ENCODE peak calls at places on chromosomes 5 and 9, in eight cellular contexts. U, B, V, C, F, D, Y and Z are unnamed samples.
A peak's percentile ranks its signal among the peaks of the same experiment; 100 is the strongest.

GRCh38 chr5:150525781-150526180 is 17.9 kb downstream of the NDST1 start:
- DNase-seq in Y (no peak), V (no peak), B (no peak), F (no peak), U (no peak), C (no peak), D (no peak), Z (no peak)

GRCh38 chr9:84163227-84163626 is 177.3 kb downstream of the SLC28A3 start:
- DNase-seq in V (no peak), C (no peak), U (no peak), Y (no peak), B (no peak), F (no peak), D (no peak), Z (no peak)

GRCh38 chr9:134571946-134572914 is 69.4 kb upstream of the COL5A1 start:
- DNase-seq in U (peak; percentile 36), C (no peak), V (peak; percentile 60), F (peak; percentile 63), D (no peak), Y (no peak), B (no peak), Z (peak; percentile 30)

GRCh38 chr9:133779081-133779480 is 40.9 kb upstream of the SARDH start:
- DNase-seq in D (no peak), B (no peak), F (no peak), U (no peak), V (no peak), C (no peak), Y (no peak), Z (no peak)

GRCh38 chr9:87557996-87558395 is 60.3 kb downstream of the DAPK1 start:
- DNase-seq in Y (no peak), V (no peak), C (peak; percentile 77), U (no peak), F (no peak), D (no peak), B (no peak), Z (no peak)

GRCh38 chr5:142725231-142726187 is 39.6 kb upstream of the FGF1 start:
- DNase-seq in F (peak; percentile 17), B (no peak), Y (no peak), C (peak; percentile 40), V (no peak), D (no peak), U (no peak), Z (no peak)

GRCh38 chr5:139566611-139567010 is 5.5 kb downstream of the UBE2D2 start:
- DNase-seq in B (no peak), V (no peak), C (peak; percentile 37), Y (no peak), D (no peak), F (no peak), U (no peak), Z (no peak)

GRCh38 chr5:135367554-135367953 is 31.5 kb downstream of the MACROH2A1 start:
- DNase-seq in D (no peak), V (no peak), F (no peak), B (no peak), Y (no peak), U (no peak), C (no peak), Z (no peak)

GRCh38 chr9:12859704-12860251 is 85.0 kb downstream of the LURAP1L start:
- DNase-seq in C (peak; percentile 96), U (no peak), F (no peak), D (peak; percentile 65), B (no peak), Y (no peak), V (no peak), Z (no peak)

GRCh38 chr9:109843651-109844050 is 63.7 kb downstream of the PALM2AKAP2 start:
- DNase-seq in Y (no peak), D (no peak), U (no peak), F (no peak), B (no peak), C (peak; percentile 53), V (no peak), Z (no peak)

GRCh38 chr9:20205821-20206220 is 416.5 kb downstream of the MLLT3 start:
- DNase-seq in B (no peak), U (no peak), C (peak; percentile 11), F (no peak), D (no peak), Y (no peak), V (no peak), Z (no peak)

GRCh38 chr5:95673076-95673475 is 9.7 kb downstream of the SPATA9 start:
- DNase-seq in B (no peak), C (peak; percentile 69), U (no peak), D (peak; percentile 7), F (no peak), Y (no peak), V (no peak), Z (no peak)

GRCh38 chr5:146662229-146662628 is 146.2 kb upstream of the GPR151 start:
- DNase-seq in D (peak; percentile 47), F (no peak), C (peak; percentile 58), Y (no peak), B (no peak), V (no peak), U (no peak), Z (no peak)

GRCh38 chr5:178373711-178374110 is 141.1 kb upstream of the PHYKPL start:
- DNase-seq in C (no peak), B (no peak), V (no peak), D (no peak), Y (no peak), U (peak; percentile 35), F (no peak), Z (no peak)

GRCh38 chr9:113996531-113997001 is 81.5 kb downstream of the AMBP start:
- DNase-seq in U (no peak), Y (no peak), B (no peak), F (peak; percentile 57), C (no peak), V (no peak), D (no peak), Z (no peak)

GRCh38 chr9:36855443-36856315 is 178.4 kb downstream of the PAX5 start:
- DNase-seq in B (peak; percentile 50), U (no peak), Y (no peak), C (no peak), V (no peak), F (no peak), D (no peak), Z (peak; percentile 67)

GRCh38 chr5:115930630-115931337 is 31.5 kb upstream of the LVRN start:
- DNase-seq in B (no peak), U (no peak), D (no peak), Y (no peak), C (peak; percentile 33), V (no peak), F (no peak), Z (no peak)

GRCh38 chr5:98763001-98763630 is 10.3 kb upstream of the RGMB start:
- DNase-seq in D (peak; percentile 91), B (no peak), V (no peak), C (peak; percentile 54), F (no peak), Y (no peak), U (no peak), Z (no peak)

GRCh38 chr5:8341416-8341815 is 472.5 kb downstream of the MTRR start:
- DNase-seq in C (peak; percentile 23), U (no peak), D (peak; percentile 57), B (no peak), Y (no peak), V (no peak), F (no peak), Z (no peak)

GRCh38 chr5:176785184-176786145 is 24.9 kb upstream of the UNC5A start:
- DNase-seq in Y (no peak), F (no peak), U (peak; percentile 32), D (no peak), B (no peak), C (no peak), V (no peak), Z (no peak)
- TF ChIP-seq CTCF in Y (no peak), F (no peak), U (no peak), D (peak; percentile 8), B (no peak), C (no peak), V (no peak), Z (no peak)

GRCh38 chr5:80655231-80655784 is 525 bp upstream of the DHFR start:
- DNase-seq in V (no peak), Y (no peak), F (no peak), B (no peak), C (peak; percentile 9), D (no peak), U (no peak), Z (no peak)

GRCh38 chr5:80654054-80654390 is 430 bp upstream of the MSH3 start:
- DNase-seq in U (no peak), B (peak; percentile 9), F (peak; percentile 73), D (no peak), V (no peak), C (no peak), Y (no peak), Z (peak; percentile 63)

GRCh38 chr5:80659111-80659510 is 4.3 kb upstream of the DHFR start:
- DNase-seq in U (no peak), Y (no peak), V (no peak), B (no peak), C (peak; percentile 40), F (no peak), D (peak; percentile 31), Z (no peak)

GRCh38 chr5:80654391-80655230 is at the start of the genes DHFR and MSH3:
- DNase-seq in B (peak; percentile 81), V (peak; percentile 91), D (peak; percentile 69), F (peak; percentile 88), Y (peak; percentile 64), U (peak; percentile 92), C (peak; percentile 77), Z (peak; percentile 95)

DNA sequence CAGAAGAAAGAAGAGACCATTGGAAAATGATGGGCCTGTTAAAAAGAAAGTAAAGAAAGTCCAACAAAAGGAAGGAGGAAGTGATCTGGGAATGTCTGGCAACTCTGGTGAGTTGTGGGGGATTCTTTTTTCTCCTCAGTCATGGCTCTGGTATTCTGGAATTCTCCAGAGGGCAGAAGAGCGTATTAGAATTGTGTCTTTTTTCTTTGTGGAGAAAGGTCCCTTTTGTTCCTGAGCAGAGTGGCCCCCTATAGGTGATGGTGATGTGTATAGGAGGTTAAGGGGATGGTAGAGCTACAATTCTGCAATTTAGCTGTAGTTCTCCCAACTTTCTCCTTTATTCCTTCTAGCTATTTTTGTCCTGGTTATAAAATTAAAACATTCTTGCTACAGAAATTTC is 1.6 kb upstream of the DHFR start:
- DNase-seq in B (no peak), U (no peak), F (no peak), D (peak; percentile 5), V (no peak), Y (no peak), C (no peak), Z (no peak)
- TF ChIP-seq CTCF in B (peak; percentile 26), U (no peak), F (no peak), D (peak; percentile 32), V (no peak), Y (no peak), C (peak; percentile 3), Z (no peak)

DNA sequence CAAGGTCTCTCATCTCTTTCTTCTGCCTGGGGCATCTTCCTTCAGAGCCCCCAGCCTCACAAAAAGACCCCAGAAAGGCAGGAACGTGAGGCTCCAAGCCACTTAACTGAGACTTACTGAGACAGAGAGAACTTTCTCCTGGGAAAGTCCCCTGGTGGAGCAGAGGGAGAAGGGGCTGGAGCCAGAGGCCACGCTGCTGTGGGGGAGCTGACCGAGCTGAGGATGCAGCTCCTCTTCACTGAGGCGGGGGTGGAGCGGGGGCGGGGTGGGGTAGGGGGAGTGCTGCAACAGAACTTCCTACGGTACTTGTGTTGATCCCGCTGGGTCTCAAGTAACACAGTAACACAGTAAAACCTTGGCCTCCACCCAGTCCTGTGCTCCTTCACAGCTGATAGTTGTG is 204.0 kb downstream of the FSTL4 start:
- DNase-seq in B (no peak), U (no peak), Y (no peak), V (no peak), D (no peak), C (no peak), F (peak; percentile 50), Z (no peak)
- TF ChIP-seq CTCF in B (no peak), U (no peak), Y (no peak), V (no peak), D (no peak), C (no peak), F (no peak), Z (no peak)

GRCh38 chr5:35242695-35243258 is 12.5 kb upstream of the PRLR start:
- DNase-seq in V (no peak), D (no peak), U (no peak), C (no peak), F (no peak), Y (no peak), B (no peak), Z (no peak)
- TF ChIP-seq CTCF in V (no peak), D (no peak), U (no peak), C (no peak), F (no peak), Y (no peak), B (no peak), Z (no peak)